ENCODE peak calls at places on chromosomes 11 and 22, in six cellular contexts. One of them, this sample, is unnamed.
A peak's percentile ranks its signal among the peaks of the same experiment; 100 is the strongest.

GRCh38 chr22:47204002-47204979 is 441.8 kb downstream of the TBC1D22A start:
- DNase-seq in psoas muscle: peak; percentile 41
- DNase-seq in NAMALWA: no peak
- DNase-seq in posterior cingulate gyrus: no peak
- DNase-seq in Daoy: no peak
- DNase-seq in cardiac fibroblast: peak; percentile 8
- DNase-seq in this sample: no peak

GRCh38 chr22:36465232-36466021 is 16.0 kb downstream of the TXN2 start:
- DNase-seq in psoas muscle: peak; percentile 95
- DNase-seq in NAMALWA: no peak
- DNase-seq in posterior cingulate gyrus: no peak
- DNase-seq in Daoy: peak; percentile 97
- DNase-seq in cardiac fibroblast: peak; percentile 72
- DNase-seq in this sample: no peak

GRCh38 chr11:12376259-12376971 is 956 bp upstream of the PARVA start:
- DNase-seq in psoas muscle: peak; percentile 72
- DNase-seq in NAMALWA: no peak
- DNase-seq in posterior cingulate gyrus: no peak
- DNase-seq in Daoy: peak; percentile 38
- DNase-seq in cardiac fibroblast: peak; percentile 89
- DNase-seq in this sample: no peak

GRCh38 chr22:29073618-29074275 is 912 bp downstream of the KREMEN1 start:
- DNase-seq in psoas muscle: peak; percentile 74
- DNase-seq in NAMALWA: no peak
- DNase-seq in posterior cingulate gyrus: no peak
- DNase-seq in Daoy: no peak
- DNase-seq in cardiac fibroblast: peak; percentile 34
- DNase-seq in this sample: peak; percentile 68

GRCh38 chr22:44354288-44354687 is 41.5 kb upstream of the SHISAL1 start:
- DNase-seq in psoas muscle: peak; percentile 26
- DNase-seq in NAMALWA: no peak
- DNase-seq in posterior cingulate gyrus: no peak
- DNase-seq in Daoy: no peak
- DNase-seq in cardiac fibroblast: no peak
- DNase-seq in this sample: no peak

GRCh38 chr22:44793506-44794225 is 41.3 kb downstream of the ARHGAP8 start:
- DNase-seq in psoas muscle: no peak
- DNase-seq in NAMALWA: no peak
- DNase-seq in posterior cingulate gyrus: no peak
- DNase-seq in Daoy: no peak
- DNase-seq in cardiac fibroblast: no peak
- DNase-seq in this sample: no peak

GRCh38 chr22:19260194-19260593 is 31.3 kb downstream of the CLTCL1 start:
- DNase-seq in psoas muscle: no peak
- DNase-seq in NAMALWA: no peak
- DNase-seq in posterior cingulate gyrus: no peak
- DNase-seq in Daoy: no peak
- DNase-seq in cardiac fibroblast: no peak
- DNase-seq in this sample: no peak

GRCh38 chr11:28566643-28567042 is 458.5 kb downstream of the METTL15 start:
- DNase-seq in psoas muscle: peak; percentile 77
- DNase-seq in NAMALWA: no peak
- DNase-seq in posterior cingulate gyrus: peak; percentile 42
- DNase-seq in Daoy: peak; percentile 88
- DNase-seq in cardiac fibroblast: peak; percentile 96
- DNase-seq in this sample: peak; percentile 66

GRCh38 chr11:45622861-45623260 is 42.6 kb downstream of the CHST1 start:
- DNase-seq in psoas muscle: no peak
- DNase-seq in NAMALWA: no peak
- DNase-seq in posterior cingulate gyrus: no peak
- DNase-seq in Daoy: no peak
- DNase-seq in cardiac fibroblast: no peak
- DNase-seq in this sample: no peak

GRCh38 chr11:63837719-63838118 is 1.2 kb upstream of the MARK2 start:
- DNase-seq in psoas muscle: no peak
- DNase-seq in NAMALWA: no peak
- DNase-seq in posterior cingulate gyrus: no peak
- DNase-seq in Daoy: no peak
- DNase-seq in cardiac fibroblast: no peak
- DNase-seq in this sample: no peak

GRCh38 chr22:28864878-28865596 is 18.3 kb upstream of the ZNRF3 start:
- DNase-seq in psoas muscle: no peak
- DNase-seq in NAMALWA: no peak
- DNase-seq in posterior cingulate gyrus: no peak
- DNase-seq in Daoy: no peak
- DNase-seq in cardiac fibroblast: no peak
- DNase-seq in this sample: no peak

GRCh38 chr11:6655020-6655789 is 404 bp downstream of the DCHS1 start:
- DNase-seq in psoas muscle: no peak
- DNase-seq in NAMALWA: no peak
- DNase-seq in posterior cingulate gyrus: no peak
- DNase-seq in Daoy: no peak
- DNase-seq in cardiac fibroblast: no peak
- DNase-seq in this sample: peak; percentile 71

GRCh38 chr22:50071432-50072166 is 13.5 kb upstream of the TTLL8 start:
- DNase-seq in psoas muscle: no peak
- DNase-seq in NAMALWA: no peak
- DNase-seq in posterior cingulate gyrus: no peak
- DNase-seq in Daoy: peak; percentile 59
- DNase-seq in cardiac fibroblast: no peak
- DNase-seq in this sample: no peak

GRCh38 chr22:26756675-26757293 is 99.4 kb downstream of the MIAT start:
- DNase-seq in psoas muscle: peak; percentile 66
- DNase-seq in NAMALWA: no peak
- DNase-seq in posterior cingulate gyrus: peak; percentile 40
- DNase-seq in Daoy: peak; percentile 77
- DNase-seq in cardiac fibroblast: peak; percentile 54
- DNase-seq in this sample: peak; percentile 74

GRCh38 chr11:89293966-89294679 is 116.4 kb downstream of the TYR start:
- DNase-seq in psoas muscle: peak; percentile 41
- DNase-seq in NAMALWA: no peak
- DNase-seq in posterior cingulate gyrus: no peak
- DNase-seq in Daoy: peak; percentile 2
- DNase-seq in cardiac fibroblast: peak; percentile 19
- DNase-seq in this sample: peak; percentile 23

GRCh38 chr11:100827934-100828661 is 141.0 kb downstream of the ARHGAP42 start:
- DNase-seq in psoas muscle: no peak
- DNase-seq in NAMALWA: peak; percentile 66
- DNase-seq in posterior cingulate gyrus: no peak
- DNase-seq in Daoy: peak; percentile 57
- DNase-seq in cardiac fibroblast: peak; percentile 35
- DNase-seq in this sample: no peak

GRCh38 chr22:39178206-39179111 is 26.0 kb upstream of the CBX7 start:
- DNase-seq in psoas muscle: no peak
- DNase-seq in NAMALWA: no peak
- DNase-seq in posterior cingulate gyrus: no peak
- DNase-seq in Daoy: no peak
- DNase-seq in cardiac fibroblast: peak; percentile 86
- DNase-seq in this sample: no peak

GRCh38 chr11:873723-874122 is 31.1 kb downstream of the TSPAN4 start:
- DNase-seq in psoas muscle: no peak
- DNase-seq in NAMALWA: no peak
- DNase-seq in posterior cingulate gyrus: no peak
- DNase-seq in Daoy: no peak
- DNase-seq in cardiac fibroblast: peak; percentile 34
- DNase-seq in this sample: no peak

GRCh38 chr11:206516-207212 is 535 bp downstream of the BET1L start:
- DNase-seq in psoas muscle: no peak
- DNase-seq in NAMALWA: peak; percentile 43
- DNase-seq in posterior cingulate gyrus: peak; percentile 15
- DNase-seq in Daoy: peak; percentile 20
- DNase-seq in cardiac fibroblast: no peak
- DNase-seq in this sample: no peak

GRCh38 chr11:33804471-33804870 is 30.2 kb upstream of the FBXO3 start:
- DNase-seq in psoas muscle: no peak
- DNase-seq in NAMALWA: no peak
- DNase-seq in posterior cingulate gyrus: no peak
- DNase-seq in Daoy: no peak
- DNase-seq in cardiac fibroblast: no peak
- DNase-seq in this sample: no peak

GRCh38 chr22:20140521-20140964 is 8.9 kb downstream of the ZDHHC8 start:
- DNase-seq in psoas muscle: no peak
- DNase-seq in NAMALWA: no peak
- DNase-seq in posterior cingulate gyrus: no peak
- DNase-seq in Daoy: no peak
- DNase-seq in cardiac fibroblast: no peak
- DNase-seq in this sample: no peak

This sample was measured in glutamatergic neuron.